ENCODE peak calls at places on chromosome 15, in five cellular contexts. D, U, C, M and G are unnamed samples.

GRCh38 chr15:42194502-42194901 is 13.6 kb downstream of the VPS39 start:
- DNase-seq in U (no peak), M (no peak), C (no peak), D (no peak), G (no peak)

GRCh38 chr15:62491642-62492041 is 326.6 kb upstream of the C2CD4B start:
- DNase-seq in U (no peak), D (no peak), C (no peak), M (no peak), G (no peak)

GRCh38 chr15:80418892-80419537 is 14.8 kb downstream of the ARNT2 start:
- DNase-seq in M (peak), C (no peak), D (no peak), U (no peak), G (peak)

GRCh38 chr15:37370938-37371337 is 270.6 kb upstream of the MEIS2 start:
- DNase-seq in C (no peak), M (no peak), U (no peak), D (no peak), G (no peak)

GRCh38 chr15:26864664-26865191 is 2.1 kb upstream of the GABRA5 start:
- DNase-seq in D (no peak), M (peak), U (no peak), C (no peak), G (peak)

GRCh38 chr15:87816016-87816415 is 440.5 kb downstream of the NTRK3 start:
- DNase-seq in C (no peak), M (no peak), U (no peak), D (no peak), G (no peak)

GRCh38 chr15:78663703-78664102 is 22.7 kb upstream of the CHRNB4 start:
- DNase-seq in D (no peak), C (no peak), U (no peak), M (no peak), G (no peak)

GRCh38 chr15:23033979-23034378 is 5.4 kb downstream of the TUBGCP5 start:
- DNase-seq in U (no peak), C (no peak), D (no peak), M (no peak), G (no peak)

GRCh38 chr15:72420580-72420979 is 22.5 kb downstream of the TMEM202 start:
- DNase-seq in M (no peak), U (no peak), C (no peak), D (no peak), G (no peak)

GRCh38 chr15:71455107-71455506 is 339.8 kb downstream of the THSD4 start:
- DNase-seq in U (no peak), M (no peak), C (no peak), D (peak), G (no peak)

GRCh38 chr15:29652595-29652994 is 169.7 kb downstream of the TJP1 start:
- DNase-seq in D (no peak), C (no peak), U (no peak), M (no peak), G (no peak)

GRCh38 chr15:31605467-31605931 is 278.9 kb downstream of the KLF13 start:
- DNase-seq in C (no peak), D (no peak), M (no peak), U (no peak), G (no peak)

GRCh38 chr15:48486228-48486627 is 155.0 kb downstream of the DUT start:
- DNase-seq in D (no peak), M (no peak), C (no peak), U (no peak), G (no peak)

DNA sequence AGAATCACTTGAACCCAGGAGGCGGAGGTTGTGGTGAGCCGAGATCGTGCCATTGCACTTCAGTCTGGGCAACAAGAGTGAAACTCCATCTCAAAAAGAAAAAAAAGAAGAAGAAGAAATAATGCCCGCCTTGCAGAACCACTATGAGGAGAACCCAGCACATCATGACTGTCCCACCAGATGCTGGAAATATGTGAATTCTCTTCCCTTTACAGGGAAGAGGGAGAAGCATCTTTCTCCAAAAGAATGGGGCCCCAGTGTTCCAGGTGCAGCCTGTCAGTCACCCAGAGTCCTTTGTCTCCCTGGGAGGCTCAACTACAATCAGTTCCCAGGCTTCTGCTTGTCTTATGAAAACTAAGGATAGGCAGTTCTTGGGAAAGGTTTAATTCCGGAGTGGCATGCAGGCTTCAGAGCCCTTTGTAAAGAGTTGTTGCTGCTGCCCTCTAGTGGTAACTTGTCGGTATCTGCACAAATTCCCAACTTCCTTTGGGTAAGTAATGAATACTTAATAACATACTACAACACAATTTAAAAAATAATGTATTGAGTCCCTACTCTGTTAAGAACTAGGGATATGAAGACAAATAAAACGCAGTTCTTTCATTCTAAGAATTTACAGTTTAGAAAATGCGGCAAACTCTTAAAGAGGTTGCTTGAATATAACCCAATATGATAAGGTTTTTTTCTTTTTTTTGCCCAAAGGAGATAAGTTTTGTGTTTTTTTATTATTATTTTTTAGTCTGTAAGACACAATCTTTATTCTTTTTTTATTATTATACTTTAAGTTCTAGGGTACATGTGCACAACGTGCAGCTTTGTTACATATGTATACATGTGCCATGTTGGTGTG is 18.6 kb upstream of the TICRR start:
- DNase-seq in D (no peak), M (peak), U (peak), C (no peak), G (peak)
- H3K27ac ChIP-seq in D (no peak), M (no peak), U (no peak), C (no peak), G (no peak)

DNA sequence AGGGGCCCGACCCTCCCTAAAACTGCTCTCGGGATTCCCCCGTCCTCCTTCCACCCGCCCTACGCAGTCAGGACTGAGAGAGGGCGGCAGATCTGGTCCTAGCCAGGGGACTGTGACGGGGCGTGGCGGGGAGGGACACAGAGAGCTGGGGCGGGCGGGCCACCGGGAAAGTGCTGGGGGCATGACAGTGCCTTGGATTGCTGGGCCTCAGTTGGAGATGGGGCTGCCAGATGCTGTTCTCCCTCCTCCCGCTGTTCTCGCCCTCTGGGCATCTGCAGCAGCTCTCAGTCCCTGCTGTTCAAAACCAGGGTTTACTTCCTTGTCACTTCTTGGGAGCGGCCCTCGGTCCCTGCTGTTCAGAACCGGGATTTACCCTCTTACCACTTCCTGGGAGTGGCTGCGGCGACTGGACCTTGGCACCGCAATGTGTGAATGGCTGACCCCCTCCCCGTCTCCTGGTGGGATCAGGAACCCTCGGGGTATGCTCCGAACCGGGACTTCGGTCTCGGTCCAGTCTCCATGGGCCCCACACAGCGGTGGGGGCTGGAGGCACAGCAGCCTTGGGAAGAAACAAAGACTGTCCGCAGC is 1.8 kb upstream of the RPP25 start:
- DNase-seq in M (peak), C (no peak), U (no peak), D (peak), G (no peak)
- TF ChIP-seq CTCF in M (peak), C (peak), U (no peak), D (no peak), G (no peak)

GRCh38 chr15:40302288-40302886 is 5.3 kb downstream of the PLCB2 start:
- DNase-seq in D (no peak), U (no peak), C (no peak), M (no peak), G (no peak)
- H3K4me3 ChIP-seq in D (no peak), U (no peak), C (no peak), M (no peak), G (no peak)

GRCh38 chr15:63497642-63498100 is 6.7 kb upstream of the USP3 start:
- DNase-seq in D (peak), U (no peak), C (no peak), M (peak), G (no peak)

GRCh38 chr15:63501256-63502089 is 2.9 kb upstream of the USP3 start:
- DNase-seq in M (peak), U (peak), D (peak), C (peak), G (no peak)

GRCh38 chr15:63500265-63501250 is 3.8 kb upstream of the USP3 start:
- DNase-seq in M (peak), D (no peak), U (no peak), C (no peak), G (no peak)

GRCh38 chr15:63499611-63500010 is 4.8 kb upstream of the USP3 start:
- DNase-seq in U (no peak), M (no peak), D (no peak), C (no peak), G (no peak)

GRCh38 chr15:63498815-63499549 is 5.4 kb upstream of the USP3 start:
- DNase-seq in D (no peak), C (no peak), U (no peak), M (no peak), G (no peak)
- H3K27ac ChIP-seq in D (no peak), C (no peak), U (no peak), M (no peak), G (no peak)

DNA sequence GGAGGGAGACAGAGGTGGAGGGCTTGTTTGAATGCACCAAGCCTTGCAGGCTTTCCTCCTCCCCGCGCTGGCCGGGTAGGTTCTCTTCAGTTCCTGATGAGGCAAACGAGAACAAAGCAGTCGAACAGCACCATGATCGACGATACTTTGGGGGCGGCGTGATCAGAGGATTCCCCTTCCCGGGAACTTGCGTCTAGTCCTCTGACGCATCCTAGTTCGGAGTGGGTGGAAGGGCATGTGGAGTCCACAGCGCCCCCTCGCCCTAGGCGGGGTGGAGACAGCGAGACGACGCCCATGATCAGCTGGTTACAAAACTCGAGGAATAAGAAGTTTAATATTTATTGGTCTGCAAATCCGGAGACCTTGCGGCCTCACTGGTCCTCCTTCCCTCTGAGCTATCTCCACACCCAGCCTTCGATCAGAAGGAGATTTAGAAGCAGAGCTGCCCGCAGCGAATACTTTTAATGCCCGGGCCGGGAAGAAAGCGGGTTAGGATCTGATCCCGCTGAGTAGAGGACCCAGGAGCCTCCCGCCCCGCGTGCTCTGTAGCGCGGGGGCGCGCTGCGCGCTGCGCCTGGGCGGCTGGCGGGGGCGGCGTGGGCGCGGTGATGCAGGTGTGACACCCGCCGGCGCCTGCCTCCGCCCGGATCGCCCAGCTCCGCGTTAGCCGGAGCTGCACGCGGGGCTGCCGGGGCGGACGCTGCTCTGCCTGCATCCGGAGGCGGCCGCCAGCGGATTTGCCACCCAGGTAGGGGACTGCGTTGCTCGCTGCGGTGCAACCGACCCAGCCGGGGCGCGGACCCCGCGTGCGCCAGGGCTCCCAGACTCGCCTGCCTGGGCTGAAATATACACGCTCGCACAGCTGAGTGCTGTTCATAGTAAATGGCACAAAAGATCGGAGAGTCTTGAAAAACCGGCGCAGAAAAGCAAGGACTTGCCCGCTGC is at the start of gene SV2B:
- DNase-seq in M (peak), D (no peak), U (no peak), C (no peak), G (peak)
- TF ChIP-seq CTCF in M (no peak), D (no peak), U (no peak), C (no peak), G (peak)